ENCODE peak calls at places on chromosomes 4 and X, in four cellular contexts. M is fibroblast of mammary gland, L is RWPE1, X is bronchial epithelial cell. K is an unnamed sample.

GRCh38 chr4:17510582-17510981 is 1.3 kb downstream of the QDPR start:
- DNase-seq in M (no peak), X (no peak), L (no peak), K (no peak)

GRCh38 chr4:77044458-77045124 is 31.2 kb downstream of the CCNI start:
- DNase-seq in L (peak; percentile 20), X (peak; percentile 50), M (peak; percentile 89), K (no peak)

GRCh38 chrX:915427-916234 is 285.0 kb downstream of the SHOX start:
- DNase-seq in M (no peak), L (no peak), X (no peak), K (no peak)

GRCh38 chr4:155930330-155930729 is 23.3 kb downstream of the CTSO start:
- DNase-seq in X (no peak), L (no peak), M (no peak), K (no peak)

GRCh38 chr4:3649491-3649890 is 116.7 kb upstream of the ADRA2C start:
- DNase-seq in L (no peak), X (no peak), M (no peak), K (no peak)

GRCh38 chr4:23237771-23238170 is 545.0 kb downstream of the GBA3 start:
- DNase-seq in X (no peak), M (peak; percentile 0), L (no peak), K (no peak)

GRCh38 chr4:76704133-76704881 is 193.6 kb downstream of the SOWAHB start:
- DNase-seq in X (peak; percentile 88), L (peak; percentile 49), M (peak; percentile 61), K (peak; percentile 44)

GRCh38 chrX:132831336-132831973 is 127.0 kb downstream of the HS6ST2 start:
- DNase-seq in L (no peak), M (no peak), X (no peak), K (no peak)

GRCh38 chr4:52588097-52588496 is 71.0 kb downstream of the USP46 start:
- DNase-seq in M (peak; percentile 22), L (peak; percentile 11), X (no peak), K (no peak)

GRCh38 chr4:110510955-110511544 is 35.1 kb downstream of the ENPEP start:
- DNase-seq in M (peak; percentile 75), X (peak; percentile 71), L (peak; percentile 34), K (peak; percentile 5)

GRCh38 chrX:114152130-114152529 is 431.8 kb upstream of the HTR2C start:
- DNase-seq in L (peak; percentile 1), M (peak; percentile 75), X (peak; percentile 65), K (peak; percentile 41)

GRCh38 chr4:89284828-89285227 is 22.8 kb downstream of the GPRIN3 start:
- DNase-seq in L (no peak), M (no peak), X (no peak), K (no peak)